ENCODE peak calls at places on chromosomes 11 and 22, in six cellular contexts. One of them, this sample, is unnamed.

GRCh38 chr22:29710922-29711593 is 8.7 kb upstream of the CABP7 start:
- DNase-seq in mucosa of descending colon: peak
- DNase-seq in HCT116: no peak
- DNase-seq in AG10803: no peak
- DNase-seq in OCI-LY7: no peak
- DNase-seq in endothelial cell of umbilical vein: no peak
- DNase-seq in this sample: no peak

GRCh38 chr11:23280088-23280487 is 419.8 kb upstream of the CCDC179 start:
- DNase-seq in endothelial cell of umbilical vein: no peak
- DNase-seq in OCI-LY7: no peak
- DNase-seq in mucosa of descending colon: no peak
- DNase-seq in HCT116: no peak
- DNase-seq in AG10803: peak
- DNase-seq in this sample: peak

GRCh38 chr11:95487391-95487790 is 256.4 kb upstream of the SESN3 start:
- DNase-seq in OCI-LY7: no peak
- DNase-seq in AG10803: peak
- DNase-seq in endothelial cell of umbilical vein: no peak
- DNase-seq in HCT116: no peak
- DNase-seq in mucosa of descending colon: no peak
- DNase-seq in this sample: no peak

GRCh38 chr22:25357606-25358420 is 138.4 kb downstream of the CRYBB2 start:
- DNase-seq in endothelial cell of umbilical vein: no peak
- DNase-seq in AG10803: no peak
- DNase-seq in OCI-LY7: no peak
- DNase-seq in HCT116: no peak
- DNase-seq in mucosa of descending colon: no peak
- DNase-seq in this sample: no peak

GRCh38 chr22:22348815-22349454 is 104.3 kb downstream of the VPREB1 start:
- DNase-seq in HCT116: no peak
- DNase-seq in mucosa of descending colon: no peak
- DNase-seq in endothelial cell of umbilical vein: no peak
- DNase-seq in OCI-LY7: no peak
- DNase-seq in AG10803: no peak
- DNase-seq in this sample: no peak

GRCh38 chr11:88421530-88421929 is 84.0 kb upstream of the CTSC start:
- DNase-seq in HCT116: no peak
- DNase-seq in endothelial cell of umbilical vein: no peak
- DNase-seq in AG10803: peak
- DNase-seq in mucosa of descending colon: no peak
- DNase-seq in OCI-LY7: no peak
- DNase-seq in this sample: peak

GRCh38 chr11:17740649-17741235 is 6.2 kb downstream of the KCNC1 start:
- DNase-seq in endothelial cell of umbilical vein: no peak
- DNase-seq in mucosa of descending colon: peak
- DNase-seq in HCT116: no peak
- DNase-seq in AG10803: no peak
- DNase-seq in OCI-LY7: no peak
- DNase-seq in this sample: no peak

GRCh38 chr11:104934594-104934993 is 33.8 kb downstream of the CASP4 start:
- DNase-seq in HCT116: no peak
- DNase-seq in mucosa of descending colon: no peak
- DNase-seq in OCI-LY7: no peak
- DNase-seq in AG10803: no peak
- DNase-seq in endothelial cell of umbilical vein: no peak
- DNase-seq in this sample: no peak

GRCh38 chr11:56906683-56907148 is 82.0 kb upstream of the OR5AK2 start:
- DNase-seq in HCT116: no peak
- DNase-seq in mucosa of descending colon: no peak
- DNase-seq in endothelial cell of umbilical vein: no peak
- DNase-seq in AG10803: no peak
- DNase-seq in OCI-LY7: no peak
- DNase-seq in this sample: no peak

GRCh38 chr11:131561486-131561885 is 191.1 kb downstream of the NTM start:
- DNase-seq in OCI-LY7: no peak
- DNase-seq in AG10803: peak
- DNase-seq in endothelial cell of umbilical vein: no peak
- DNase-seq in HCT116: no peak
- DNase-seq in mucosa of descending colon: no peak
- DNase-seq in this sample: no peak

GRCh38 chr11:18492888-18493287 is 33.9 kb downstream of the TSG101 start:
- DNase-seq in OCI-LY7: no peak
- DNase-seq in mucosa of descending colon: no peak
- DNase-seq in endothelial cell of umbilical vein: no peak
- DNase-seq in HCT116: no peak
- DNase-seq in AG10803: no peak
- DNase-seq in this sample: no peak

GRCh38 chr22:35842954-35843353 is 125.3 kb downstream of the APOL5 start:
- DNase-seq in HCT116: peak
- DNase-seq in OCI-LY7: peak
- DNase-seq in mucosa of descending colon: no peak
- DNase-seq in endothelial cell of umbilical vein: peak
- DNase-seq in AG10803: peak
- DNase-seq in this sample: peak

GRCh38 chr11:33552756-33553155 is 147.9 kb downstream of the C11orf91 start:
- DNase-seq in endothelial cell of umbilical vein: peak
- DNase-seq in mucosa of descending colon: no peak
- DNase-seq in HCT116: no peak
- DNase-seq in AG10803: peak
- DNase-seq in OCI-LY7: no peak
- DNase-seq in this sample: no peak

GRCh38 chr11:12744831-12745502 is 70.7 kb downstream of the TEAD1 start:
- DNase-seq in mucosa of descending colon: no peak
- DNase-seq in AG10803: no peak
- DNase-seq in OCI-LY7: no peak
- DNase-seq in endothelial cell of umbilical vein: no peak
- DNase-seq in HCT116: no peak
- DNase-seq in this sample: peak

GRCh38 chr11:122853971-122854446 is 15.7 kb downstream of the CRTAM start:
- DNase-seq in HCT116: peak
- DNase-seq in OCI-LY7: peak
- DNase-seq in AG10803: peak
- DNase-seq in mucosa of descending colon: no peak
- DNase-seq in endothelial cell of umbilical vein: peak
- DNase-seq in this sample: peak

GRCh38 chr11:110971110-110971509 is 258.9 kb upstream of the ARHGAP20 start:
- DNase-seq in HCT116: no peak
- DNase-seq in OCI-LY7: no peak
- DNase-seq in AG10803: peak
- DNase-seq in mucosa of descending colon: no peak
- DNase-seq in endothelial cell of umbilical vein: no peak
- DNase-seq in this sample: peak

GRCh38 chr11:62540804-62541671 is 5.6 kb downstream of the AHNAK start:
- DNase-seq in OCI-LY7: peak
- DNase-seq in endothelial cell of umbilical vein: peak
- DNase-seq in HCT116: no peak
- DNase-seq in mucosa of descending colon: peak
- DNase-seq in AG10803: no peak
- DNase-seq in this sample: no peak

GRCh38 chr11:98572941-98573340 is 447.8 kb upstream of the CNTN5 start:
- DNase-seq in mucosa of descending colon: no peak
- DNase-seq in OCI-LY7: no peak
- DNase-seq in HCT116: no peak
- DNase-seq in AG10803: no peak
- DNase-seq in endothelial cell of umbilical vein: no peak
- DNase-seq in this sample: no peak

GRCh38 chr22:43227231-43227630 is 40.3 kb upstream of the TTLL12 start:
- DNase-seq in mucosa of descending colon: no peak
- DNase-seq in OCI-LY7: no peak
- DNase-seq in HCT116: no peak
- DNase-seq in AG10803: no peak
- DNase-seq in endothelial cell of umbilical vein: no peak
- DNase-seq in this sample: no peak

GRCh38 chr11:113906038-113906437 is 1.4 kb downstream of the HTR3B start:
- DNase-seq in mucosa of descending colon: peak
- DNase-seq in OCI-LY7: no peak
- DNase-seq in HCT116: peak
- DNase-seq in AG10803: peak
- DNase-seq in endothelial cell of umbilical vein: no peak
- DNase-seq in this sample: peak

GRCh38 chr22:36486619-36487384 is 5.4 kb upstream of the TXN2 start:
- DNase-seq in mucosa of descending colon: no peak
- DNase-seq in endothelial cell of umbilical vein: peak
- DNase-seq in HCT116: no peak
- DNase-seq in OCI-LY7: peak
- DNase-seq in AG10803: peak
- DNase-seq in this sample: peak

GRCh38 chr11:62400760-62401159 is 18.1 kb upstream of the SCGB1A1 start:
- DNase-seq in HCT116: no peak
- DNase-seq in mucosa of descending colon: peak
- DNase-seq in OCI-LY7: no peak
- DNase-seq in AG10803: peak
- DNase-seq in endothelial cell of umbilical vein: no peak
- DNase-seq in this sample: peak

DNA sequence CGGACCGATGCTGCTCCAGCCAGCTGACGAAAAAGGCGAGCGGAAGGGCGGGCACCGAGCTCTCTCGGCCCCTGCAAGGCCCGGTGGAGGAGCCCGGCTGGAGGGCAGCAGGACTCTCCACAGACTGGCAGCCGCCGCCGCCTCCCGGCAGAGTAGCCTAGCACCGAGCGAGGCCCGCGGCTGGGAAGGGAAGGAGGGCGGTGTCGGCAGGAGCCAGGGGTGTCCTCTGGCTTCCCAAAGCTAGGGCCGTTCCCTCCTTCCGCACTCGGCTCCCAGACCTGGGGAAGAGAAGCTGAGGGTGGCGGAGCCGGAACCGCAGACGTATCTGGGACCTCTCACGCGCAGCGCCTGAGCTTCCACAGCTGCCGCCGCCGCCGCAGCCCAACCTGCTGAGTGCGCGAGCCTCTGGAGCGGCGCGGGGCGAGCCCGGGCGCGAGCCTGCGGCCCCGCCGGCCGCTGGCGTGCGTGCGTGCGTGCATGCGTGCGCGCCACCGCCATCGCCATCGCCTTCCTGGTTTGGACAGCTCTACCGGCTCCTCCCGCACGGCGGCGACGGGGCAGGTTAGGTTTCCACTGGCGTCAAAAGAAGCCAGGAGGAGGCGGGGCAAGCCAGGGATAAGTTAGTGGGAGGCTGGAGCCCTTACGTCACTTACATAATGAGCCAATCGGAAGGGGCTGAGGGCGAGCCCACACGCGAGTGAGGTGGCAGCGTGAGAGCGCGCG is at the start of gene RAB6A:
- DNase-seq in AG10803: peak
- DNase-seq in endothelial cell of umbilical vein: peak
- DNase-seq in HCT116: peak
- DNase-seq in mucosa of descending colon: peak
- DNase-seq in OCI-LY7: peak
- DNase-seq in this sample: peak
- TF ChIP-seq CTCF in AG10803: peak
- TF ChIP-seq CTCF in endothelial cell of umbilical vein: peak
- TF ChIP-seq CTCF in HCT116: no peak
- TF ChIP-seq CTCF in mucosa of descending colon: peak
- TF ChIP-seq CTCF in OCI-LY7: peak
- TF ChIP-seq CTCF in this sample: peak

DNA sequence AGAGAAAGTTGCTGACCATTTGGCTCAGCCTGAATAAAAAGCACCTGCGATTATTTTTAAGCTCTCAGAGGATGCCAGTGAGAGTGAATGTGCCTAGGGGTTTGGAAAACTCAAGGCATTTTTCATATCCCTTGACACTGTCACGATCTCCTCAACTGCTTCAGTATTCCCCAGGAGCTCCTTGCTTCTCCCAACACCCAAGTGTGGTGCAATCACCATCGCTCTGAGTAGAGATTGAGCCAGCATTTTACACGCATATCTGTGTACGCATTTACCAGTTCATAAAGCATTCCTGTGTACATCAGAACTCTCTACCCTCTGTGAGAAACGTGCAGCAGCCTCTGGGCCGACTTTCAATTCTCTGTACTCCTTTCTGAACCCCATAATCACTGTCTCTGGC is 1.3 kb downstream of the SRRD start:
- DNase-seq in HCT116: no peak
- DNase-seq in endothelial cell of umbilical vein: no peak
- DNase-seq in OCI-LY7: no peak
- DNase-seq in mucosa of descending colon: no peak
- DNase-seq in AG10803: peak
- DNase-seq in this sample: peak
- H3K4me3 ChIP-seq in HCT116: peak
- H3K4me3 ChIP-seq in endothelial cell of umbilical vein: no peak
- H3K4me3 ChIP-seq in OCI-LY7: peak
- H3K4me3 ChIP-seq in mucosa of descending colon: no peak
- H3K4me3 ChIP-seq in AG10803: peak
- H3K4me3 ChIP-seq in this sample: no peak

GRCh38 chr11:68857037-68857586 is 15.4 kb upstream of the CPT1A start:
- DNase-seq in OCI-LY7: no peak
- DNase-seq in HCT116: no peak
- DNase-seq in AG10803: no peak
- DNase-seq in mucosa of descending colon: no peak
- DNase-seq in endothelial cell of umbilical vein: no peak
- DNase-seq in this sample: no peak
- TF ChIP-seq CTCF in OCI-LY7: no peak
- TF ChIP-seq CTCF in HCT116: no peak
- TF ChIP-seq CTCF in AG10803: no peak
- TF ChIP-seq CTCF in mucosa of descending colon: no peak
- TF ChIP-seq CTCF in endothelial cell of umbilical vein: no peak
- TF ChIP-seq CTCF in this sample: no peak

GRCh38 chr11:121463689-121464335 is 11.0 kb upstream of the SORL1-AS1 start:
- DNase-seq in endothelial cell of umbilical vein: no peak
- DNase-seq in OCI-LY7: no peak
- DNase-seq in HCT116: no peak
- DNase-seq in mucosa of descending colon: no peak
- DNase-seq in AG10803: no peak
- DNase-seq in this sample: no peak

GRCh38 chr11:121461843-121462242 is 9.1 kb upstream of the SORL1-AS1 start:
- DNase-seq in OCI-LY7: no peak
- DNase-seq in AG10803: no peak
- DNase-seq in HCT116: no peak
- DNase-seq in endothelial cell of umbilical vein: no peak
- DNase-seq in mucosa of descending colon: no peak
- DNase-seq in this sample: no peak

GRCh38 chr11:121465709-121466062 is 12.9 kb upstream of the SORL1-AS1 start:
- DNase-seq in HCT116: no peak
- DNase-seq in AG10803: no peak
- DNase-seq in mucosa of descending colon: peak
- DNase-seq in OCI-LY7: no peak
- DNase-seq in endothelial cell of umbilical vein: no peak
- DNase-seq in this sample: no peak

GRCh38 chr11:121466063-121466794 is 13.5 kb upstream of the SORL1-AS1 start:
- DNase-seq in AG10803: peak
- DNase-seq in HCT116: peak
- DNase-seq in mucosa of descending colon: peak
- DNase-seq in OCI-LY7: peak
- DNase-seq in endothelial cell of umbilical vein: no peak
- DNase-seq in this sample: peak

DNA sequence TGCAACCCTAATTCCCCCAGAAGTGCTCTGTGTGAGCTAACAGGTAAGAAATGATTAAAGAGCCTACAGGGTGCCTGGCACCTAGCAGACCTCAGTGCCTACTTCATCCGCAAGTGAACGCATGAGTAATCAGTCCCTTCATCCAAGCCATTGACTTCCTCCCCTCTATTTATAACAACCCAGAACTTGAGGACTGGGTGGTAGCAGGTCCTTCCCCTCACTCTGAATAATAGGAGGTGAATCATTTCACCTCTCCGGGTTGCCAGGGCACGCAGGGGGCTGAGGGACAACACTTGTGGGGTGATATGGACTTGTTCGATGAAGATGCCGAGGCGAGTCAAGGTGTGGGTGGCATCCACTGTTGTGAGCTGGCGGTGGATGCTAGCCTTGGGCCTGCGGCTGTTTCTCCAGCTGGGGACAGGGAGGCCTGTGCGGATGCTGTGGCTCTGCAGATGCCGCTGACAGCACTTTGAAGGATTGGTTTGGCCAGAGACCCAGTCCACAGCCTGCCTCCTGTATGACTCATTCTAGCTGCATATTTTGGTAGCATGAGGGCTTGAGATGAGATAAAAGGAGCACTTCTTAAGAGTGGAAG is 11.7 kb upstream of the SORL1-AS1 start:
- DNase-seq in OCI-LY7: peak
- DNase-seq in HCT116: peak
- DNase-seq in AG10803: peak
- DNase-seq in endothelial cell of umbilical vein: peak
- DNase-seq in mucosa of descending colon: peak
- DNase-seq in this sample: peak
- H3K4me3 ChIP-seq in OCI-LY7: peak
- H3K4me3 ChIP-seq in HCT116: no peak
- H3K4me3 ChIP-seq in AG10803: no peak
- H3K4me3 ChIP-seq in endothelial cell of umbilical vein: no peak
- H3K4me3 ChIP-seq in mucosa of descending colon: no peak
- H3K4me3 ChIP-seq in this sample: no peak